ENCODE peak calls at places on chromosomes 6 and 20, in ten cellular contexts. C is SK-N-SH; V is HCT116; B is HFF-Myc; W is body of pancreas; D is right cardiac atrium; N is CD8-positive, alpha-beta memory T cell; E is NB4; T is coronary artery; P is GM23248. Q is an unnamed sample.

GRCh38 chr6:118581489-118581959 is 33.4 kb downstream of the PLN start:
- DNase-seq in V (no peak), D (peak; percentile 44), T (no peak), P (peak; percentile 81), B (no peak), W (peak; percentile 29), E (peak; percentile 86), N (no peak), C (no peak), Q (no peak)

GRCh38 chr6:104597541-104598050 is 262.1 kb downstream of the HACE1 start:
- DNase-seq in D (no peak), V (no peak), C (no peak), P (peak; percentile 30), B (peak; percentile 70), T (no peak), E (no peak), N (no peak), W (no peak), Q (no peak)

GRCh38 chr6:106702451-106703110 is 73.2 kb downstream of the QRSL1 start:
- DNase-seq in B (no peak), W (peak; percentile 84), T (no peak), P (no peak), N (no peak), C (no peak), D (no peak), V (no peak), E (no peak), Q (no peak)

GRCh38 chr6:126181173-126181741 is 158.7 kb upstream of the CENPW start:
- DNase-seq in E (no peak), B (no peak), W (no peak), D (no peak), V (peak; percentile 12), P (no peak), N (no peak), C (no peak), T (no peak), Q (no peak)

GRCh38 chr6:160348209-160348551 is at the start of gene SLC22A3:
- DNase-seq in C (peak; percentile 37), B (no peak), P (no peak), D (peak; percentile 79), T (no peak), N (no peak), E (no peak), W (peak; percentile 68), V (no peak), Q (no peak)

GRCh38 chr6:134846031-134846430 is 103.9 kb downstream of the ALDH8A1 start:
- DNase-seq in D (no peak), E (no peak), B (no peak), P (no peak), T (no peak), V (no peak), W (no peak), N (no peak), C (no peak), Q (no peak)

GRCh38 chr20:51665543-51666118 is 102.6 kb downstream of the ATP9A start:
- DNase-seq in V (no peak), D (no peak), B (no peak), N (no peak), T (no peak), W (no peak), C (no peak), P (no peak), E (no peak), Q (no peak)

GRCh38 chr6:133447924-133448323 is 206.8 kb downstream of the EYA4 start:
- DNase-seq in W (no peak), B (no peak), V (no peak), E (peak; percentile 6), T (no peak), C (no peak), P (peak; percentile 65), D (no peak), N (no peak), Q (no peak)

GRCh38 chr6:11227698-11228097 is 4.8 kb downstream of the NEDD9 start:
- DNase-seq in W (no peak), D (no peak), E (no peak), B (no peak), C (no peak), P (no peak), T (no peak), N (no peak), V (no peak), Q (no peak)
- H3K4me3 ChIP-seq in W (no peak overlapping the region), D (peak overlapping the region; percentile 75), E (no peak overlapping the region), B (no peak overlapping the region), C (no peak overlapping the region), P (no peak overlapping the region), T (peak overlapping the region; percentile 89), N (no peak overlapping the region), V (no peak overlapping the region), Q (no peak overlapping the region)

GRCh38 chr20:49286689-49287551 is 9.1 kb upstream of the ZNFX1 start:
- DNase-seq in T (no peak), E (peak; percentile 63), C (no peak), B (no peak), P (peak; percentile 38), D (no peak), V (no peak), W (no peak), N (no peak), Q (no peak)

GRCh38 chr20:49287555-49288249 is 9.8 kb upstream of the ZNFX1 start:
- DNase-seq in E (no peak), C (no peak), B (no peak), D (no peak), W (no peak), V (no peak), N (no peak), T (no peak), P (peak; percentile 68), Q (no peak)

GRCh38 chr20:49288784-49289696 is 11.2 kb upstream of the ZNFX1 start:
- DNase-seq in W (no peak), E (no peak), P (no peak), D (no peak), N (no peak), T (no peak), C (no peak), V (no peak), B (no peak), Q (no peak)

GRCh38 chr20:49285813-49286494 is 8.1 kb upstream of the ZNFX1 start:
- DNase-seq in E (no peak), V (no peak), T (no peak), C (no peak), P (no peak), B (no peak), W (no peak), D (no peak), N (no peak), Q (no peak)

DNA sequence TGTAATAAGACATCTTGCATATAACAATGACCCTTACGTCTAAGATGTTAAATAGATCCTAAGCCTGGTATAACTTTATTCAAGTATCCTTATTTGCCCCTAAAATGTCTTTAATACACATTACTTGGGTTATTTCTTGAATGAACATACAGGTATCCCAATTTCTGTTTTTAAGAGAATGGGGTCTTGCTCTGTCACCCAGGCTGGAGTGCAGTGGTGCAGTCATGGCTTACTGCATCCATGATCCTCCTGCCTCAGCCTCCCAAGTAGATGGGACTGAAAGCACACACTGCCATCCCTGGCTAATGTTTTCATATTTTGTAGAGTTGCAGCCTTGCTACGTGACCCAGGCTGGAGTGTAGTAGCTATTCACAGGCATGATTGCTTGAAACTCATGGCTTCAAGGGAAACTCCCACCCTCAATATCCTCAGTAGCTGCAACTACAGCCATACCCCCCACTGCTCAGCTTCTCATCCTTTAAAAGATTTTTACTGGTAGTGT is 10.4 kb upstream of the ZNFX1 start:
- DNase-seq in D (no peak), P (no peak), C (no peak), N (no peak), W (no peak), E (no peak), T (no peak), B (no peak), V (no peak), Q (no peak)
- H3K4me3 ChIP-seq in D (no peak overlapping the region), P (no peak overlapping the region), C (no peak overlapping the region), N (no peak overlapping the region), W (no peak overlapping the region), E (no peak overlapping the region), T (no peak overlapping the region), B (no peak overlapping the region), V (no peak overlapping the region), Q (no peak overlapping the region)

DNA sequence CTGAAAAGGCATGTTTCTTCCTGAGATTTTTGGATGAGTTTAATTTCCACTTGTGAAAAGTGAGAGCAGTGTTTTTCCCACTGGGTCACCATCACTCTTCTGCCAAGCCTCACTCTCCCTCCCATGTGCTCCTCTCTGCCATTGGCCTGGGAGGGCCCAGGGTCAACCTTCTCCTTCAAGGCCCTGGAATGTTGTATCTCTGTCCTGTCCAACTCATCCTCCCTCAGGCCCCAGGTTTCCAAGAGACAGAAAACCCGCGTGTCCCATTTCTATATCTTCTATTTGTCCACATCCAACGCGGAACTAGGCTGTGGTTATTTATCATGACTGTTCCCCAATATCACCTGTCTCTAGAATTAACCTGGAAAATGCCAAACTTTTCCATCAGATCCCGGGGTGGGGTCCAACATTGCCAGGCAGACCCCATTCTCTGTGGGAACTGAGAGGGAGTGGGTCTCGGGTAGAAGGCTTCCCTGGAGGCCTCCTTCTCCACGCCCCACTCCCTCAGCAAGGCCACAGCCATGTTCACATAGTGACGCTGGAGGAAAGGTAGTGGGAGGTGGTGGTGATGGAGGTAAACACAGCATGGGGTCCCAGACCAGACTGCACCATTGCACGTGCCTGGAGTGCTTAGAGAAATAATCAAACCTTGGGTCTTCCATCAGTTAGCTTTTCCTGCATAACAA is 173.5 kb downstream of the SCP2D1 start:
- DNase-seq in D (no peak), C (no peak), P (no peak), B (no peak), W (no peak), V (no peak), E (no peak), N (no peak), T (no peak), Q (peak; percentile 90)
- H3K4me3 ChIP-seq in D (no peak overlapping the region), C (no peak overlapping the region), P (no peak overlapping the region), B (no peak overlapping the region), W (no peak overlapping the region), V (no peak overlapping the region), E (no peak overlapping the region), N (no peak overlapping the region), T (no peak overlapping the region), Q (no peak overlapping the region)

GRCh38 chr6:88164061-88164460 is 2.1 kb downstream of the CNR1 start:
- DNase-seq in T (no peak), N (no peak), P (no peak), C (no peak), B (no peak), V (no peak), W (no peak), D (no peak), E (no peak), Q (no peak)

GRCh38 chr6:88165877-88166492 is at the start of gene CNR1:
- DNase-seq in C (peak; percentile 83), T (no peak), W (peak; percentile 33), D (peak; percentile 81), E (no peak), V (no peak), B (no peak), P (peak; percentile 61), N (no peak), Q (no peak)

GRCh38 chr6:88161921-88162320 is 4.2 kb downstream of the CNR1 start:
- DNase-seq in D (no peak), E (no peak), P (no peak), N (no peak), T (no peak), W (no peak), V (no peak), B (no peak), C (no peak), Q (no peak)

GRCh38 chr6:88165087-88165876 is 865 bp downstream of the CNR1 start:
- DNase-seq in E (no peak), W (no peak), B (no peak), N (no peak), P (peak; percentile 12), T (no peak), C (no peak), V (no peak), D (no peak), Q (no peak)

DNA sequence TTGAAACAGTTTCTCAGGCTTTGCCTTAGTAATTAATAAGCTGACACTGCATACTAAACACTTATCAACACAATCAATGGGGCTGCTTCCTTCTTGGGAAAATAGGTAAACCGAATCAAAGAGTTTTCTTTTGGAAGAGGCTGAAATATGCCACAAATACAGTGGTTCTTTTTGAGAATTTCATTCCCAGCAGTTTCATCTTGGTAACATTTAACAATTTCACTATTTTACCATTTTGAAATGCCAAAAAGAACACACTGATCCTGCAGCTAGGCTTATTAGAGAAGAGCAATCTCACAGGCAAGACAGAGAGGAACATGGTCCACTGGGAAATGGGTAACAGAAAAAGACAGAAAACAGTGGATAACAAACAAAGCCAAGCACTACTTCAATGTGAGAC is 2.6 kb downstream of the CNR1 start:
- DNase-seq in N (no peak), D (no peak), B (no peak), V (no peak), P (no peak), E (no peak), C (no peak), T (no peak), W (no peak), Q (no peak)
- H3K4me3 ChIP-seq in N (no peak overlapping the region), D (no peak overlapping the region), B (no peak overlapping the region), V (no peak overlapping the region), P (no peak overlapping the region), E (no peak overlapping the region), C (no peak overlapping the region), T (no peak overlapping the region), W (no peak overlapping the region), Q (no peak overlapping the region)

Q was measured in vagina.